ENCODE peak calls at places on chromosomes 13 and 19, in seven cellular contexts. One of them, this sample, is unnamed.

GRCh38 chr13:29579094-29579493 is 16.4 kb downstream of the SLC7A1 start:
- DNase-seq in heart left ventricle: no peak
- DNase-seq in A549: no peak
- DNase-seq in stomach: no peak
- DNase-seq in IMR-90: no peak
- DNase-seq in transverse colon: no peak
- DNase-seq in HepG2: no peak
- DNase-seq in this sample: no peak

GRCh38 chr19:12092065-12092867 is 27.7 kb downstream of the ZNF844 start:
- DNase-seq in heart left ventricle: peak; percentile 92
- DNase-seq in A549: no peak
- DNase-seq in stomach: peak; percentile 80
- DNase-seq in IMR-90: peak; percentile 86
- DNase-seq in transverse colon: peak; percentile 78
- DNase-seq in HepG2: peak; percentile 72
- DNase-seq in this sample: peak; percentile 59

GRCh38 chr19:47415953-47416666 is 3.2 kb downstream of the MEIS3 start:
- DNase-seq in heart left ventricle: no peak
- DNase-seq in A549: no peak
- DNase-seq in stomach: no peak
- DNase-seq in IMR-90: no peak
- DNase-seq in transverse colon: no peak
- DNase-seq in HepG2: no peak
- DNase-seq in this sample: no peak

GRCh38 chr13:96141032-96141431 is 51.1 kb downstream of the HS6ST3 start:
- DNase-seq in heart left ventricle: no peak
- DNase-seq in A549: peak; percentile 25
- DNase-seq in stomach: no peak
- DNase-seq in IMR-90: peak; percentile 2
- DNase-seq in transverse colon: no peak
- DNase-seq in HepG2: peak; percentile 20
- DNase-seq in this sample: no peak

GRCh38 chr13:87080100-87080779 is 590.9 kb upstream of the SLITRK5 start:
- DNase-seq in heart left ventricle: no peak
- DNase-seq in A549: no peak
- DNase-seq in stomach: no peak
- DNase-seq in IMR-90: no peak
- DNase-seq in transverse colon: no peak
- DNase-seq in HepG2: no peak
- DNase-seq in this sample: no peak

GRCh38 chr13:102814793-102815192 is 15.9 kb downstream of the BIVM start:
- DNase-seq in heart left ventricle: no peak
- DNase-seq in A549: no peak
- DNase-seq in stomach: no peak
- DNase-seq in IMR-90: no peak
- DNase-seq in transverse colon: no peak
- DNase-seq in HepG2: no peak
- DNase-seq in this sample: no peak

GRCh38 chr13:46605824-46606554 is 53.0 kb downstream of the LRCH1 start:
- DNase-seq in heart left ventricle: no peak
- DNase-seq in A549: no peak
- DNase-seq in stomach: no peak
- DNase-seq in IMR-90: no peak
- DNase-seq in transverse colon: no peak
- DNase-seq in HepG2: no peak
- DNase-seq in this sample: no peak

GRCh38 chr13:93660664-93661063 is 434.1 kb downstream of the GPC6 start:
- DNase-seq in heart left ventricle: no peak
- DNase-seq in A549: no peak
- DNase-seq in stomach: no peak
- DNase-seq in IMR-90: no peak
- DNase-seq in transverse colon: no peak
- DNase-seq in HepG2: no peak
- DNase-seq in this sample: no peak

GRCh38 chr19:45800009-45800553 is 7.4 kb upstream of the DMWD start:
- DNase-seq in heart left ventricle: no peak
- DNase-seq in A549: peak; percentile 65
- DNase-seq in stomach: no peak
- DNase-seq in IMR-90: peak; percentile 71
- DNase-seq in transverse colon: no peak
- DNase-seq in HepG2: no peak
- DNase-seq in this sample: no peak

GRCh38 chr13:41224113-41225110 is 30.0 kb upstream of the KBTBD7 start:
- DNase-seq in heart left ventricle: no peak
- DNase-seq in A549: no peak
- DNase-seq in stomach: no peak
- DNase-seq in IMR-90: peak; percentile 83
- DNase-seq in transverse colon: no peak
- DNase-seq in HepG2: no peak
- DNase-seq in this sample: no peak

GRCh38 chr19:2547033-2547680 is 71.2 kb downstream of the GADD45B start:
- DNase-seq in heart left ventricle: no peak
- DNase-seq in A549: no peak
- DNase-seq in stomach: no peak
- DNase-seq in IMR-90: no peak
- DNase-seq in transverse colon: no peak
- DNase-seq in HepG2: peak; percentile 76
- DNase-seq in this sample: no peak

GRCh38 chr13:48251616-48252081 is 18.6 kb downstream of the ITM2B start:
- DNase-seq in heart left ventricle: no peak
- DNase-seq in A549: no peak
- DNase-seq in stomach: no peak
- DNase-seq in IMR-90: peak; percentile 58
- DNase-seq in transverse colon: no peak
- DNase-seq in HepG2: no peak
- DNase-seq in this sample: no peak

GRCh38 chr13:110716235-110716505 is 2.7 kb downstream of the ING1 start:
- DNase-seq in heart left ventricle: peak; percentile 51
- DNase-seq in A549: peak; percentile 13
- DNase-seq in stomach: peak; percentile 51
- DNase-seq in IMR-90: no peak
- DNase-seq in transverse colon: peak; percentile 69
- DNase-seq in HepG2: peak; percentile 24
- DNase-seq in this sample: peak; percentile 80

GRCh38 chr19:21612403-21612872 is 107.0 kb downstream of the ZNF429 start:
- DNase-seq in heart left ventricle: no peak
- DNase-seq in A549: no peak
- DNase-seq in stomach: no peak
- DNase-seq in IMR-90: no peak
- DNase-seq in transverse colon: no peak
- DNase-seq in HepG2: no peak
- DNase-seq in this sample: no peak

GRCh38 chr19:10419646-10420443 is 493 bp upstream of the PDE4A start:
- DNase-seq in heart left ventricle: no peak
- DNase-seq in A549: peak; percentile 90
- DNase-seq in stomach: no peak
- DNase-seq in IMR-90: peak; percentile 61
- DNase-seq in transverse colon: no peak
- DNase-seq in HepG2: no peak
- DNase-seq in this sample: no peak

GRCh38 chr13:109331898-109332297 is 454.5 kb downstream of the IRS2 start:
- DNase-seq in heart left ventricle: no peak
- DNase-seq in A549: no peak
- DNase-seq in stomach: no peak
- DNase-seq in IMR-90: peak; percentile 89
- DNase-seq in transverse colon: no peak
- DNase-seq in HepG2: no peak
- DNase-seq in this sample: no peak

GRCh38 chr19:37763488-37763887 is 15.9 kb downstream of the ZNF573 start:
- DNase-seq in heart left ventricle: no peak
- DNase-seq in A549: no peak
- DNase-seq in stomach: no peak
- DNase-seq in IMR-90: peak; percentile 33
- DNase-seq in transverse colon: no peak
- DNase-seq in HepG2: no peak
- DNase-seq in this sample: no peak

GRCh38 chr13:80339578-80339840 is 1.4 kb downstream of the SPRY2 start:
- DNase-seq in heart left ventricle: no peak
- DNase-seq in A549: no peak
- DNase-seq in stomach: no peak
- DNase-seq in IMR-90: no peak
- DNase-seq in transverse colon: no peak
- DNase-seq in HepG2: no peak
- DNase-seq in this sample: no peak

GRCh38 chr13:56906909-56907308 is 233.8 kb upstream of the PRR20A start:
- DNase-seq in heart left ventricle: no peak
- DNase-seq in A549: no peak
- DNase-seq in stomach: no peak
- DNase-seq in IMR-90: no peak
- DNase-seq in transverse colon: no peak
- DNase-seq in HepG2: no peak
- DNase-seq in this sample: no peak

GRCh38 chr13:63614874-63615612 is 2199.4 kb upstream of the PCDH20 start:
- DNase-seq in heart left ventricle: no peak
- DNase-seq in A549: no peak
- DNase-seq in stomach: no peak
- DNase-seq in IMR-90: peak; percentile 69
- DNase-seq in transverse colon: no peak
- DNase-seq in HepG2: no peak
- DNase-seq in this sample: no peak

GRCh38 chr19:50496189-50497029 is 14.6 kb downstream of the JOSD2 start:
- DNase-seq in heart left ventricle: peak; percentile 84
- DNase-seq in A549: peak; percentile 67
- DNase-seq in stomach: no peak
- DNase-seq in IMR-90: no peak
- DNase-seq in transverse colon: no peak
- DNase-seq in HepG2: peak; percentile 67
- DNase-seq in this sample: peak; percentile 44

GRCh38 chr13:24670927-24671326 is 9.3 kb upstream of the ATP12A start:
- DNase-seq in heart left ventricle: no peak
- DNase-seq in A549: peak; percentile 60
- DNase-seq in stomach: no peak
- DNase-seq in IMR-90: no peak
- DNase-seq in transverse colon: no peak
- DNase-seq in HepG2: no peak
- DNase-seq in this sample: no peak
- H3K27ac ChIP-seq in heart left ventricle: no peak overlapping the region
- H3K27ac ChIP-seq in A549: no peak overlapping the region
- H3K27ac ChIP-seq in stomach: no peak overlapping the region
- H3K27ac ChIP-seq in IMR-90: no peak overlapping the region
- H3K27ac ChIP-seq in transverse colon: peak overlapping the region; percentile 71
- H3K27ac ChIP-seq in HepG2: no peak overlapping the region
- H3K27ac ChIP-seq in this sample: no peak overlapping the region

GRCh38 chr19:48963371-48964204 is 1.5 kb upstream of the FTL start:
- DNase-seq in heart left ventricle: peak; percentile 82
- DNase-seq in A549: peak; percentile 92
- DNase-seq in stomach: peak; percentile 77
- DNase-seq in IMR-90: peak; percentile 71
- DNase-seq in transverse colon: peak; percentile 88
- DNase-seq in HepG2: peak; percentile 98
- DNase-seq in this sample: peak; percentile 62
- H3K4me1 ChIP-seq in heart left ventricle: peaks cover 42% of the 10 kb centered on the region
- H3K4me1 ChIP-seq in A549: peaks cover 60% of the 10 kb centered on the region
- H3K4me1 ChIP-seq in stomach: peaks cover 64% of the 10 kb centered on the region
- H3K4me1 ChIP-seq in IMR-90: peaks cover 20% of the 10 kb centered on the region
- H3K4me1 ChIP-seq in transverse colon: peaks cover 62% of the 10 kb centered on the region
- H3K4me1 ChIP-seq in HepG2: peaks cover 63% of the 10 kb centered on the region
- H3K4me1 ChIP-seq in this sample: peaks cover 47% of the 10 kb centered on the region

DNA sequence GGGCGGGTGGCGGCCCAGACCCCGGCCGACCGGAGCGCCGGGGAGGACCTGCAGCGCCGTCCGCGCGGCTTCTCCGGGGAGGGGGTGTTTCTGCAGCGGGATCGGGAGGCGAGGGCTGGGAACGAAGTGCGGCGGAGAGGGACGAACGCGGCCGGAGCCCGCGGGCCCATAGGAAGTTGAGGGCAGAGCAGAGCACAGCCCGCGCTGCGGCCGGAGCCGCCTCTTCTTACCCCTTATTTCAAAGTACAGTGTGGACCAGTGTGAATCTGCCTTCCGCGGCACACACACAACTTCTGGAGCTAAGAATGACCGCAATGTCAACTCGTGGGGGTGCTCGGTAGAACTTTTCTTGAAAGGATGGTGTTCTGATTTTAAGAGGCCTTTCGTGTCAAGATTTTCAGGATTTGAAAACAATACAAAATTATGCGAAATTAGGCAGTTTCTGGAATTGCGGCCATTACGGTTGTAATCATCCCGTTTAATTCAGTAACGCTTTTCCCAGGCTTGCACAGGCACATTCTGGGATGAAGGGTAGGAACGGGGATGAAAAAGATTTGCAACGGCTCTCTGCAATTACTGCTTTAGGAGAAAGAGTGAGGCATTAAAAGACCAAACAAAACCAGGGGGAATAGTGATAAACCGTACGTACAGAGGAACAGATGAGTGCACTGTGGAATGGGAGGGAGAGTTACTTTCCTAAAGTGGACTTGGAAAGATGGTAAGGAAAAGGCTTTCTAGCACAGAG is 845 bp downstream of the TDRD3 start:
- DNase-seq in heart left ventricle: peak; percentile 73
- DNase-seq in A549: peak; percentile 49
- DNase-seq in stomach: peak; percentile 63
- DNase-seq in IMR-90: peak; percentile 67
- DNase-seq in transverse colon: peak; percentile 66
- DNase-seq in HepG2: peak; percentile 35
- DNase-seq in this sample: peak; percentile 43
- TF ChIP-seq POLR2A in heart left ventricle: peak; percentile 22
- TF ChIP-seq POLR2A in A549: peak; percentile 34
- TF ChIP-seq POLR2A in stomach: no peak
- TF ChIP-seq POLR2A in IMR-90: peak; percentile 57
- TF ChIP-seq POLR2A in transverse colon: peak; percentile 56
- TF ChIP-seq POLR2A in HepG2: peak; percentile 49
- TF ChIP-seq POLR2A in this sample: peak; percentile 7

GRCh38 chr13:77728265-77728966 is 30.9 kb downstream of the SLAIN1 start:
- DNase-seq in heart left ventricle: no peak
- DNase-seq in A549: no peak
- DNase-seq in stomach: no peak
- DNase-seq in IMR-90: no peak
- DNase-seq in transverse colon: no peak
- DNase-seq in HepG2: no peak
- DNase-seq in this sample: no peak

GRCh38 chr13:77733674-77734073 is 36.2 kb downstream of the SLAIN1 start:
- DNase-seq in heart left ventricle: no peak
- DNase-seq in A549: no peak
- DNase-seq in stomach: no peak
- DNase-seq in IMR-90: no peak
- DNase-seq in transverse colon: no peak
- DNase-seq in HepG2: no peak
- DNase-seq in this sample: no peak

GRCh38 chr13:77729502-77730221 is 32.2 kb downstream of the SLAIN1 start:
- DNase-seq in heart left ventricle: no peak
- DNase-seq in A549: no peak
- DNase-seq in stomach: no peak
- DNase-seq in IMR-90: no peak
- DNase-seq in transverse colon: no peak
- DNase-seq in HepG2: no peak
- DNase-seq in this sample: no peak

GRCh38 chr13:77737583-77738200 is 40.2 kb downstream of the SLAIN1 start:
- DNase-seq in heart left ventricle: no peak
- DNase-seq in A549: no peak
- DNase-seq in stomach: no peak
- DNase-seq in IMR-90: no peak
- DNase-seq in transverse colon: no peak
- DNase-seq in HepG2: no peak
- DNase-seq in this sample: no peak

DNA sequence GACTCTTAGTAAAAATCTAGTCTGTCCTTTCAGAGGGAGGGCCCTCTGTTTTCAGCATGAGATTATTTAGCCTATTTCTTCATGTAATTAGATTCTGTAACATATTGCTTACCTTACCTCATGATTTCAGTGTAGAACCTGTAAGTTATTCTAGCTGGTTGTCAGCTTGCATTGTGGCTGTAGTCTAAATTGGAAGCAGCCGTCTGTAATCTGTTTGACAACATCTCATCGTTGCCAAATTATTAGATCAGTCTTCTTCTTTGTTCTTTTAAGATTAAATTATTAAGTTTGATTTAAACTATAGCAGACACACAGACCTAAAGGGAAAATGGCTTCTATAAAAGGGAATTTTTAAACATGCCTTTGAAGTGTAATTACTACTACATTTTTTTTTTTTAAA is 34.8 kb downstream of the SLAIN1 start:
- DNase-seq in heart left ventricle: no peak
- DNase-seq in A549: no peak
- DNase-seq in stomach: no peak
- DNase-seq in IMR-90: no peak
- DNase-seq in transverse colon: no peak
- DNase-seq in HepG2: no peak
- DNase-seq in this sample: no peak
- H3K27ac ChIP-seq in heart left ventricle: no peak overlapping the region
- H3K27ac ChIP-seq in A549: no peak overlapping the region
- H3K27ac ChIP-seq in stomach: no peak overlapping the region
- H3K27ac ChIP-seq in IMR-90: no peak overlapping the region
- H3K27ac ChIP-seq in transverse colon: no peak overlapping the region
- H3K27ac ChIP-seq in HepG2: no peak overlapping the region
- H3K27ac ChIP-seq in this sample: no peak overlapping the region